ENCODE peak calls at places on chromosomes 3 and 15, in nine cellular contexts. I is NB4, A is lower leg skin, P is stomach, R is A549, O is Peyer's patch, V is ovary, Z is HCT116, J is transverse colon. L is an unnamed sample.

GRCh38 chr3:171374661-171375285 is 85.4 kb downstream of the TNIK start:
- DNase-seq in I (peak), A (no peak), P (no peak), R (no peak), O (no peak), V (no peak), Z (peak), J (no peak), L (peak)

GRCh38 chr3:25448750-25449684 is 21.0 kb downstream of the RARB start:
- DNase-seq in I (no peak), A (peak), P (peak), R (peak), O (peak), V (peak), Z (no peak), J (peak), L (no peak)

GRCh38 chr3:151084893-151085226 is 604 bp upstream of the MED12L start:
- DNase-seq in I (no peak), A (no peak), P (no peak), R (no peak), O (no peak), V (no peak), Z (no peak), J (no peak), L (no peak)

GRCh38 chr3:163476179-163476578 is 1602.1 kb downstream of the SI start:
- DNase-seq in I (peak), A (no peak), P (no peak), R (peak), O (no peak), V (no peak), Z (peak), J (no peak), L (no peak)

GRCh38 chr3:196518999-196519737 is 4.0 kb upstream of the SMCO1 start:
- DNase-seq in I (peak), A (peak), P (peak), R (peak), O (peak), V (peak), Z (peak), J (peak), L (peak)

GRCh38 chr15:42118650-42119531 is 24.5 kb upstream of the PLA2G4D start:
- DNase-seq in I (peak), A (no peak), P (peak), R (no peak), O (peak), V (no peak), Z (no peak), J (peak), L (peak)

GRCh38 chr3:104556372-104557078 is 810.2 kb upstream of the ALCAM start:
- DNase-seq in I (peak), A (no peak), P (no peak), R (no peak), O (no peak), V (no peak), Z (no peak), J (no peak), L (no peak)

GRCh38 chr3:52893723-52894122 is 3.6 kb downstream of the STIMATE start:
- DNase-seq in I (peak), A (no peak), P (peak), R (no peak), O (no peak), V (no peak), Z (no peak), J (no peak), L (no peak)

GRCh38 chr3:156837130-156837529 is 11.0 kb downstream of the LEKR1 start:
- DNase-seq in I (no peak), A (no peak), P (no peak), R (no peak), O (no peak), V (no peak), Z (no peak), J (no peak), L (no peak)

GRCh38 chr3:177347611-177348010 is 150.3 kb upstream of the TBL1XR1 start:
- DNase-seq in I (no peak), A (peak), P (no peak), R (no peak), O (no peak), V (no peak), Z (no peak), J (no peak), L (no peak)

GRCh38 chr3:28215407-28215806 is 26.0 kb upstream of the CMC1 start:
- DNase-seq in I (no peak), A (no peak), P (no peak), R (no peak), O (no peak), V (no peak), Z (no peak), J (no peak), L (no peak)

GRCh38 chr3:136266468-136266867 is 16.3 kb downstream of the PCCB start:
- DNase-seq in I (no peak), A (no peak), P (no peak), R (peak), O (no peak), V (no peak), Z (no peak), J (no peak), L (no peak)

GRCh38 chr3:70061111-70061510 is 61.6 kb downstream of the SAMMSON start:
- DNase-seq in I (no peak), A (no peak), P (no peak), R (no peak), O (no peak), V (no peak), Z (no peak), J (no peak), L (no peak)

GRCh38 chr3:24086597-24087369 is 141.7 kb downstream of the NR1D2 start:
- DNase-seq in I (no peak), A (no peak), P (no peak), R (no peak), O (no peak), V (no peak), Z (no peak), J (no peak), L (no peak)

GRCh38 chr3:39805650-39806049 is 3.8 kb upstream of the MYRIP start:
- DNase-seq in I (no peak), A (no peak), P (no peak), R (no peak), O (no peak), V (no peak), Z (no peak), J (no peak), L (no peak)

GRCh38 chr15:88649286-88649733 is 10.5 kb downstream of the ISG20 start:
- DNase-seq in I (no peak), A (peak), P (peak), R (peak), O (peak), V (no peak), Z (peak), J (peak), L (no peak)

GRCh38 chr3:65569845-65570405 is 468.8 kb downstream of the MAGI1 start:
- DNase-seq in I (no peak), A (no peak), P (no peak), R (no peak), O (no peak), V (no peak), Z (no peak), J (no peak), L (no peak)

GRCh38 chr3:52277071-52277964 is 1.1 kb downstream of the WDR82 start:
- DNase-seq in I (peak), A (peak), P (peak), R (peak), O (peak), V (peak), Z (no peak), J (peak), L (peak)

GRCh38 chr3:45227946-45228345 is 1.9 kb upstream of the TMEM158 start:
- DNase-seq in I (no peak), A (no peak), P (no peak), R (no peak), O (no peak), V (no peak), Z (no peak), J (no peak), L (no peak)

GRCh38 chr3:54213910-54214309 is 91.6 kb downstream of the CACNA2D3 start:
- DNase-seq in I (no peak), A (no peak), P (no peak), R (peak), O (no peak), V (no peak), Z (no peak), J (no peak), L (no peak)

GRCh38 chr3:144546539-144546938 is 574.9 kb downstream of the DIPK2A start:
- DNase-seq in I (no peak), A (no peak), P (no peak), R (no peak), O (no peak), V (no peak), Z (no peak), J (no peak), L (no peak)

GRCh38 chr3:124174463-124174862 is 182.5 kb upstream of the ROPN1 start:
- DNase-seq in I (no peak), A (no peak), P (no peak), R (no peak), O (no peak), V (peak), Z (no peak), J (no peak), L (no peak)

GRCh38 chr3:29412117-29412516 is 131.2 kb downstream of the RBMS3 start:
- DNase-seq in I (no peak), A (no peak), P (no peak), R (no peak), O (no peak), V (no peak), Z (no peak), J (no peak), L (no peak)

DNA sequence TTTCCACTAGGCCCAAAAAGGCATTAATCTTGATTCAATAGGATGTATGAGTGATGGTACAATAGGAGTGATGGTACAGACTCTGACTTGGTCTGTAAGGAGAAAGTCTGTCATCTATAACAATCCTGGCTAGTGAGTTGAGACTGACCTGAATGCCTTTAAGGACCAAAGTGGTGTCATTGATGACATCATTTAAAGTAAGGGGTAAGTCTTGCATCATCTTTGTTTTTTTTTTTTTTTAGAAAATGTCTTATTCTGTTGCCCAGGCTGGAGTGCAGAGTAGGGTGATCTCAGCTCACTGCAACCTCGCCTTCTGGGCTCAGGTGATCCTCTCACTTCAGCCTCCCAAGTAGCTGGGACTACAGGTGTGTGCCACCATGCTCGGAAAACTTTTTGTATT is 5.6 kb upstream of the TMEM45A start:
- DNase-seq in I (no peak), A (no peak), P (no peak), R (no peak), O (no peak), V (no peak), Z (no peak), J (no peak), L (no peak)
- TF ChIP-seq POLR2A in I (no peak), A (no peak), P (no peak), R (no peak), O (no peak), V (no peak), Z (no peak), J (no peak), L (no peak)

GRCh38 chr3:49026536-49026935 is 2.7 kb downstream of the IMPDH2 start:
- DNase-seq in I (no peak), A (no peak), P (no peak), R (no peak), O (no peak), V (no peak), Z (no peak), J (no peak), L (no peak)
- TF ChIP-seq POLR2A in I (no peak), A (no peak), P (no peak), R (no peak), O (no peak), V (no peak), Z (peak), J (no peak), L (peak)

DNA sequence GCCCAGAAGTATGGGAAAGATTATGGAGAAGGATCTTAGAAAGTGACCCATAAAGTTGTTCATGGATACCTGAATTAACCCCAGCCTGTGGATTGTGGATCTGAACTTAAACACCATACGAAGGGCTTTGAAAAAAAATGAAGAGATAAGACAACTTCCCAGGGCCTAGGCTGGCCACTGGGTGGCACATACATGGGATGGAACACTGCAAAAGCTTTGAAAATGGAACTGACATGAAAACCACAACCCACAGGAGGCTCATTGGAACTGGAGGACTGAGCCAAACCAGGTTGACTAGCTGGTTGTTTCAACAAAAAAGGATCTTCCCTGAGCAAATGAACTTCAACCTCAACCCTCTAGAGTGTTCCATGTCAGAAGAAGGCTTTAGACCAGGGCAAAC is 34.5 kb downstream of the FMN1 start:
- DNase-seq in I (peak), A (no peak), P (no peak), R (peak), O (no peak), V (no peak), Z (no peak), J (no peak), L (peak)
- TF ChIP-seq POLR2A in I (no peak), A (no peak), P (no peak), R (no peak), O (no peak), V (no peak), Z (no peak), J (no peak), L (no peak)

GRCh38 chr3:127836004-127836882 is 13.9 kb upstream of the MGLL start:
- DNase-seq in I (no peak), A (peak), P (peak), R (no peak), O (no peak), V (no peak), Z (no peak), J (no peak), L (no peak)
- TF ChIP-seq POLR2A in I (no peak), A (no peak), P (no peak), R (no peak), O (no peak), V (no peak), Z (no peak), J (no peak), L (no peak)

GRCh38 chr3:119508172-119508845 is 10.0 kb downstream of the TIMMDC1 start:
- DNase-seq in I (peak), A (no peak), P (no peak), R (no peak), O (no peak), V (no peak), Z (no peak), J (no peak), L (peak)
- TF ChIP-seq POLR2A in I (no peak), A (no peak), P (no peak), R (no peak), O (no peak), V (no peak), Z (no peak), J (no peak), L (no peak)

DNA sequence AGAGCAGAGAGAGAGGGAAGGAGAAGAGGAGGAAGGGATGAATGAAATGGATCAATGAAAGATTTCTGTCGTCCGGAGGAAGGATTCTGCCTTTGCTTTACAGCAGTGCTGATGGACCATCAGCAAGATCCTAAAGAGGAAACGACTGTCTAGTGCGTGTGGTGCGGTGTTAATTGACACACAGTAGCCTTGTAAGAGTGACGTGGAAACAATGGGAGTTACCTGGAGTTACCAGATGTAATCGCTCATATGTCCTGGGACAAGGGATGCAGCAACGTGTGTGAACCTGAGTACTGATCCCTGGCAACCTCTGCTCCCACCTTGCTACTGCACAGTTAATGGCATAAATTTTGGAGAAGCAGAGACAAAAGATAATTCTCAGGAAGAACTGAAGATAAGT is 62.6 kb upstream of the TPRG1 start:
- DNase-seq in I (no peak), A (no peak), P (no peak), R (no peak), O (no peak), V (no peak), Z (no peak), J (no peak), L (no peak)
- TF ChIP-seq POLR2A in I (no peak), A (no peak), P (no peak), R (no peak), O (no peak), V (no peak), Z (no peak), J (no peak), L (no peak)

DNA sequence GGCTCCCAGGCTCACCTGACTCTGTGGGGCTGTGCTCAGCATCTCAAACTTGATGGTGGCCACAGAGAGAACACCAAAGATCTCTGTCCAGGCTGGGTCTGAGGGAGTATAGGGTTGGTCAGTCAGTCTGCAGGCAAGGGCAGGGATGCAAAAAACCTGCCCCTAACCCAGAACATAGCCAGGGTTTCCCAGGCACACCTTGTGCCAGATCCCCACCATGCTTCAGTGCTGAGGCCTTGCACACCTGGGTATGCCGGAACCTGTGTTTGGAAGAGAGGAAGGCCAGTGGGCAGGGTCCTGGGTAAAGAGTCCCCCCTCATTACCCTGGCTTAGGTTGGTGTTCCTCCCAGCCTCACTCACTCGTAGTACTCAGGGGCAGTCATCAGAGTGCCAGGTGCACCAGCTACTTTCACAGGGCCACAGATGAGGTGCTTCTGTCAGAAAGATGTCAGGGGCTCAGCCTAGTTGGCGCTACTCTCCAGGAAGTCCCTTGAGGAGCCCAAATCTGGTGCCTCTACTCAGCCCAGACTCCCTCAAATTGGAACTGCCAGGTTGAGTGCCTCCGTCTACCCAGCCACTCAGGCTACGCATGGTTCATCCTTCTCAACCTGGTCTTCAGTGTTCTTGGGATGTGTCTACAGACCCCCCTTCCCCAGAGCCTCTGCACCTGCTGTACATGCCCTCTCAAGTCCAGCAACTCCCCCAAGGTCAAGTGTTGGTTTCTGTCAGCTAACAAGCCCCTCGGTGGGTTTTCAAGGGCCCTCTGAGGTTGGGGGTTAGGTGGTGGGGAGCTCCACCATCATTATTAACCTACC is 1.8 kb downstream of the DALRD3 start:
- DNase-seq in I (no peak), A (no peak), P (no peak), R (no peak), O (no peak), V (no peak), Z (no peak), J (no peak), L (no peak)
- TF ChIP-seq POLR2A in I (no peak), A (no peak), P (no peak), R (no peak), O (no peak), V (no peak), Z (no peak), J (peak), L (no peak)

L was measured in erythroblast.